ENCODE peak calls at places on chromosomes 4 and X, in ten cellular contexts. Q is A549, F is suprapubic skin, X is AG04449, G is choroid plexus epithelial cell, H is retinal pigment epithelial cell, Y is heart left ventricle, A is fibroblast of lung, T is neural progenitor cell, B is heart right ventricle. Z is an unnamed sample.

GRCh38 chr4:47531954-47532321 is 46.9 kb downstream of the ATP10D start:
- DNase-seq in Q (no peak), F (no peak), X (no peak), G (no peak), H (no peak), Y (no peak), A (no peak), T (no peak), B (no peak), Z (no peak)

GRCh38 chr4:155336242-155336641 is 40.5 kb downstream of the MAP9 start:
- DNase-seq in Q (no peak), F (no peak), X (no peak), G (no peak), H (no peak), Y (no peak), A (no peak), T (no peak), B (no peak), Z (no peak)

GRCh38 chrX:5823861-5824260 is 404.8 kb downstream of the NLGN4X start:
- DNase-seq in Q (no peak), F (no peak), X (no peak), G (no peak), H (no peak), Y (no peak), A (no peak), T (peak), B (no peak), Z (no peak)

GRCh38 chrX:71106427-71106826 is at the start of gene CXorf65:
- DNase-seq in Q (no peak), F (no peak), X (no peak), G (no peak), H (no peak), Y (no peak), A (no peak), T (no peak), B (no peak), Z (no peak)

GRCh38 chr4:74638001-74638400 is 156.3 kb downstream of the BTC start:
- DNase-seq in Q (no peak), F (no peak), X (no peak), G (peak), H (no peak), Y (no peak), A (peak), T (no peak), B (no peak), Z (no peak)

GRCh38 chr4:100289530-100289888 is 99.2 kb upstream of the DDIT4L start:
- DNase-seq in Q (no peak), F (no peak), X (no peak), G (peak), H (no peak), Y (no peak), A (peak), T (no peak), B (no peak), Z (no peak)

GRCh38 chr4:184331155-184331995 is 113.7 kb upstream of the ENPP6 start:
- DNase-seq in Q (no peak), F (no peak), X (no peak), G (peak), H (no peak), Y (peak), A (no peak), T (no peak), B (no peak), Z (no peak)

GRCh38 chr4:139851639-139852038 is 186.0 kb downstream of the MGST2 start:
- DNase-seq in Q (no peak), F (no peak), X (no peak), G (no peak), H (no peak), Y (no peak), A (no peak), T (no peak), B (no peak), Z (no peak)

GRCh38 chrX:51568586-51568985 is 50.1 kb downstream of the CENPVL3 start:
- DNase-seq in Q (peak), F (no peak), X (peak), G (peak), H (no peak), Y (no peak), A (peak), T (no peak), B (no peak), Z (no peak)

GRCh38 chr4:65391382-65391781 is 278.9 kb downstream of the EPHA5 start:
- DNase-seq in Q (no peak), F (no peak), X (no peak), G (no peak), H (no peak), Y (no peak), A (no peak), T (no peak), B (no peak), Z (no peak)

GRCh38 chrX:14497184-14497666 is 32.1 kb upstream of the GLRA2 start:
- DNase-seq in Q (no peak), F (no peak), X (no peak), G (peak), H (no peak), Y (no peak), A (no peak), T (no peak), B (no peak), Z (no peak)

GRCh38 chr4:124636793-124637192 is 75.7 kb downstream of the ANKRD50 start:
- DNase-seq in Q (no peak), F (no peak), X (no peak), G (peak), H (no peak), Y (no peak), A (peak), T (peak), B (no peak), Z (no peak)

GRCh38 chr4:168707205-168707604 is 210.4 kb downstream of the PALLD start:
- DNase-seq in Q (no peak), F (no peak), X (no peak), G (no peak), H (no peak), Y (no peak), A (no peak), T (no peak), B (no peak), Z (no peak)

DNA sequence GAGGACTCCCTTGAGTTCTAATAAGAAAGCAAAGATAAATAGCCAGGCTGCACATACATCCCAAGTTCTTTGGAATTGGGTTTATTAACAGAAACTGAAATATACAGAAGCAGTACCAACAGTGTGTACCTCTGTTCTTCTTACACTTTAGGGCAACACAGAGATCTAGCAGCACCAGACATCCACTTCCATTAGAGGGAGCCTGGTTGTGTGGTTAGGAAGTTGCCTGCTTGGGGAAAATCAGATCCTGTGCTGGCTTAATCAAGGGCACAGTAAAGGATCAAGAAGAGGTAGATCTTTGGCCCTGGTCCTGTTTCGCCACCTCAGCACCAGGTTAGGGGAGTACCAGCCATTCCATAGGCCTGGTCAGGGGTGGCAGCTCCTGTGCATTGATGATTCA is 231.1 kb upstream of the ARHGAP24 start:
- DNase-seq in Q (no peak), F (no peak), X (no peak), G (peak), H (no peak), Y (no peak), A (no peak), T (peak), B (no peak), Z (no peak)
- TF ChIP-seq CTCF in Q (no peak), F (no peak), X (no peak), G (peak), H (peak), Y (no peak), A (no peak), T (peak), B (peak), Z (peak)

DNA sequence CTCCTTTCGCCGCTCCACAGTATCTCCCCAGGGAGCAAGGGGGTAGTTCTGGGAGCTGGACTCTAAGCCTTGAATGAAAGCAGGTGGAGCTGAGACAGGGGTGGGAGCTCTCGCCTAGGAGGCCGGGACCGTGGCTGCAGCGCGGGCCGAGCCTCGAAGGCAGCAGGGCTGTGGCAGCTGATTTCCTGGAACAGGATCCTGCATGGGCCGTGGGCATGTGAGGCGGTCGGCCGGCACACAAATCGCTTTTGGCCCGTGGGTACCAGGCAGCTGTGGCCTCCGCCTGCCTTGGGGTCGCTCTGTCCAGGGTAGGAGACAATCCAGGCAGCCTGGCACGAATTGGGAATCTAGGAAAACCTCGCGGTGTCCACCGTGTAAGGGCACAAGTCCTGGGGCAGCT is 981 bp downstream of the FGF16 start:
- DNase-seq in Q (no peak), F (no peak), X (no peak), G (no peak), H (no peak), Y (no peak), A (no peak), T (peak), B (peak), Z (no peak)
- H3K4me3 ChIP-seq in Q (no peak), F (peak), X (no peak), G (no peak), H (no peak), Y (peak), A (no peak), T (peak), B (peak), Z (peak)

GRCh38 chrX:118499295-118499694 is 3.7 kb downstream of the DOCK11 start:
- DNase-seq in Q (no peak), F (no peak), X (no peak), G (no peak), H (no peak), Y (no peak), A (no peak), T (peak), B (no peak), Z (no peak)
- TF ChIP-seq CTCF in Q (no peak), F (no peak), X (no peak), G (no peak), H (no peak), Y (no peak), A (peak), T (no peak), B (no peak), Z (no peak)

GRCh38 chrX:136199365-136199764 is 51.8 kb downstream of the MAP7D3 start:
- DNase-seq in Q (no peak), F (no peak), X (no peak), G (no peak), H (no peak), Y (no peak), A (peak), T (no peak), B (no peak), Z (no peak)

GRCh38 chrX:136196691-136197155 is 49.4 kb downstream of the FHL1 start:
- DNase-seq in Q (no peak), F (no peak), X (no peak), G (no peak), H (no peak), Y (no peak), A (peak), T (no peak), B (no peak), Z (no peak)

GRCh38 chrX:136198678-136199243 is 51.4 kb downstream of the FHL1 start:
- DNase-seq in Q (no peak), F (no peak), X (no peak), G (no peak), H (no peak), Y (no peak), A (no peak), T (no peak), B (no peak), Z (no peak)

GRCh38 chrX:136200466-136200865 is 50.7 kb downstream of the MAP7D3 start:
- DNase-seq in Q (peak), F (no peak), X (no peak), G (peak), H (no peak), Y (no peak), A (peak), T (peak), B (no peak), Z (no peak)

GRCh38 chrX:136198010-136198409 is 50.7 kb downstream of the FHL1 start:
- DNase-seq in Q (no peak), F (no peak), X (no peak), G (no peak), H (no peak), Y (no peak), A (peak), T (no peak), B (no peak), Z (no peak)
- H3K4me3 ChIP-seq in Q (no peak), F (no peak), X (peak), G (no peak), H (no peak), Y (peak), A (no peak), T (no peak), B (peak), Z (peak)

GRCh38 chr4:114208747-114209146 is 229.3 kb upstream of the ARSJ start:
- DNase-seq in Q (peak), F (no peak), X (peak), G (peak), H (no peak), Y (no peak), A (peak), T (no peak), B (no peak), Z (no peak)
- TF ChIP-seq CTCF in Q (no peak), F (no peak), X (no peak), G (no peak), H (peak), Y (no peak), A (no peak), T (no peak), B (peak), Z (peak)

GRCh38 chr4:89681671-89682070 is 155.3 kb downstream of the SNCA start:
- DNase-seq in Q (no peak), F (no peak), X (no peak), G (no peak), H (no peak), Y (no peak), A (no peak), T (no peak), B (no peak), Z (no peak)
- H3K4me3 ChIP-seq in Q (no peak), F (peak), X (no peak), G (no peak), H (no peak), Y (no peak), A (no peak), T (peak), B (no peak), Z (no peak)

DNA sequence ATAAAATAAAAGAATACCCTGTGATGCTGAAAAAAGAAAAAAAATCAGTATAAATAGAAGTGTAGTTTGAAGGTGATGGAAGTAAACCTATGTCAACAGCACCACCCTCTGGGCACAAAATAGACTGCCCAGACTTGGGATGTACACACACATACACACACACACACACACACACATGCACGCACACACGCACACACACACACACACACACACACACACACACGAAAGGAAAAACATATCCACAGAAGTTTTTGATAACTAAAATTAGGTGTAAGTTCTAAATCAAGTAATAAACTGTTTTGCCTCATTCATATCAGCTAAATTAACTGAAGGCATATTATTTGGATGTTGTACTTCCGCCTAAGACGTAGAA is 40.5 kb downstream of the ANXA5 start:
- DNase-seq in Q (peak), F (no peak), X (no peak), G (peak), H (peak), Y (peak), A (peak), T (peak), B (no peak), Z (peak)
- TF ChIP-seq CTCF in Q (peak), F (peak), X (peak), G (peak), H (peak), Y (no peak), A (peak), T (peak), B (peak), Z (peak)

DNA sequence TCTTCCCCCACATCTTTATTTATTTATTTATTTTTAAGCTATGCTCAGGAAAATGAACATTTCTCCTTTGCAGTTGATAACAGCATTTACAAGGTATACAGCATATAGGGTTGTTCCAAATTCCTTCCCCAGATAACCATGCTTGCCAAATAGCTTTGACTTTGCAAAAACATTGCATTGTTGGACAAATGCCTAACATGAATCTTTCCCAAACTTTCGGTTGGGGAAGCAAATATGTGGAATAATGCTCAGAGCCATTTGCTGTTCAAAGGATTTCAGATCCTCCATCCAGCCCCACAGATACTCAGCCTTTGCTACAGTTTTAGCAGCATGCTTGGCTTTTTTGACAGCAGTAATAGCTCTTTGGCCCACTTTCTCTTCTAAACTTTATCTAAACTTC is 127.2 kb upstream of the AGA start:
- DNase-seq in Q (no peak), F (no peak), X (no peak), G (peak), H (no peak), Y (no peak), A (peak), T (no peak), B (no peak), Z (no peak)
- H3K4me3 ChIP-seq in Q (no peak), F (no peak), X (no peak), G (no peak), H (no peak), Y (no peak), A (no peak), T (no peak), B (no peak), Z (no peak)

GRCh38 chr4:86594559-86595425 is 677 bp downstream of the PTPN13 start:
- DNase-seq in Q (peak), F (peak), X (peak), G (peak), H (no peak), Y (peak), A (peak), T (peak), B (peak), Z (peak)
- TF ChIP-seq CTCF in Q (no peak), F (no peak), X (peak), G (peak), H (peak), Y (no peak), A (peak), T (peak), B (peak), Z (no peak)